ENCODE peak calls at places on chromosomes 7 and 10, in nine cellular contexts. V is IMR-90, W is endothelial cell of umbilical vein, U is PC-3, Q is cardiac muscle cell, N is body of pancreas, Y is A673, H is heart left ventricle, P is uterus. O is an unnamed sample.

GRCh38 chr10:93336110-93336509 is 146.0 kb downstream of the MYOF start:
- DNase-seq in V (no peak), W (no peak), U (no peak), Q (no peak), N (no peak), Y (no peak), H (no peak), P (no peak), O (no peak)

GRCh38 chr10:60901561-60902235 is 42.3 kb downstream of the RHOBTB1 start:
- DNase-seq in V (no peak), W (peak; percentile 59), U (no peak), Q (no peak), N (no peak), Y (peak; percentile 11), H (peak; percentile 91), P (no peak), O (no peak)

GRCh38 chr10:108421256-108421655 is 1256.8 kb upstream of the SORCS1 start:
- DNase-seq in V (no peak), W (no peak), U (no peak), Q (peak; percentile 3), N (peak; percentile 3), Y (peak; percentile 38), H (no peak), P (no peak), O (no peak)

GRCh38 chr7:142542938-142543337 is 206.3 kb upstream of the PRSS1 start:
- DNase-seq in V (peak; percentile 81), W (no peak), U (no peak), Q (peak; percentile 48), N (no peak), Y (no peak), H (no peak), P (no peak), O (no peak)

GRCh38 chr7:132270517-132270916 is 305.8 kb downstream of the PLXNA4 start:
- DNase-seq in V (peak; percentile 12), W (peak; percentile 28), U (peak; percentile 47), Q (peak; percentile 37), N (no peak), Y (peak; percentile 25), H (no peak), P (no peak), O (no peak)

GRCh38 chr7:18727094-18727870 is 231.7 kb downstream of the HDAC9 start:
- DNase-seq in V (peak; percentile 3), W (peak; percentile 29), U (peak; percentile 27), Q (peak; percentile 50), N (no peak), Y (no peak), H (no peak), P (no peak), O (no peak)

GRCh38 chr10:116207180-116207579 is 65.8 kb downstream of the GFRA1 start:
- DNase-seq in V (no peak), W (no peak), U (no peak), Q (no peak), N (no peak), Y (no peak), H (no peak), P (no peak), O (no peak)

GRCh38 chr10:131891929-131892816 is 8.6 kb upstream of the PPP2R2D start:
- DNase-seq in V (no peak), W (no peak), U (no peak), Q (no peak), N (no peak), Y (no peak), H (no peak), P (no peak), O (peak; percentile 48)

GRCh38 chr7:108570146-108570755 is 577 bp downstream of the DNAJB9 start:
- DNase-seq in V (peak; percentile 40), W (peak; percentile 69), U (peak; percentile 46), Q (peak; percentile 47), N (peak; percentile 75), Y (peak; percentile 37), H (peak; percentile 36), P (peak; percentile 29), O (peak; percentile 74)

GRCh38 chr10:69202332-69202731 is 17.8 kb upstream of the HKDC1 start:
- DNase-seq in V (peak; percentile 73), W (no peak), U (no peak), Q (peak; percentile 63), N (no peak), Y (no peak), H (no peak), P (no peak), O (no peak)

GRCh38 chr10:72913287-72913686 is 19.7 kb downstream of the OIT3 start:
- DNase-seq in V (no peak), W (no peak), U (no peak), Q (no peak), N (no peak), Y (no peak), H (no peak), P (no peak), O (peak; percentile 54)

GRCh38 chr7:861222-861621 is 15.1 kb upstream of the GET4 start:
- DNase-seq in V (no peak), W (no peak), U (no peak), Q (no peak), N (no peak), Y (no peak), H (no peak), P (no peak), O (no peak)
- H3K36me3 ChIP-seq in V (peaks cover 69% of the 10 kb centered on the region), W (peaks cover 9% of the 10 kb centered on the region), U (peaks cover 42% of the 10 kb centered on the region), Q (peaks cover 70% of the 10 kb centered on the region), N (peaks cover 31% of the 10 kb centered on the region), Y (peaks cover 78% of the 10 kb centered on the region), H (peaks cover 91% of the 10 kb centered on the region), P (no peaks in the 10 kb centered on the region), O (peaks cover 78% of the 10 kb centered on the region)

GRCh38 chr7:117665393-117665792 is 185.6 kb downstream of the CFTR start:
- DNase-seq in V (peak; percentile 26), W (no peak), U (no peak), Q (no peak), N (no peak), Y (no peak), H (no peak), P (no peak), O (no peak)
- TF ChIP-seq CTCF in V (no peak), W (no peak), U (no peak), Q (no peak), N (no peak), Y (no peak), H (no peak), P (no peak), O (no peak)

GRCh38 chr10:122020202-122020601 is 31.2 kb downstream of the TACC2 start:
- DNase-seq in V (no peak), W (no peak), U (no peak), Q (no peak), N (no peak), Y (no peak), H (no peak), P (no peak), O (no peak)

GRCh38 chr10:122022276-122022675 is 33.3 kb downstream of the TACC2 start:
- DNase-seq in V (no peak), W (no peak), U (no peak), Q (no peak), N (no peak), Y (no peak), H (no peak), P (no peak), O (no peak)

GRCh38 chr10:122021421-122021820 is 32.5 kb downstream of the TACC2 start:
- DNase-seq in V (peak; percentile 33), W (no peak), U (peak; percentile 45), Q (peak; percentile 56), N (peak; percentile 45), Y (no peak), H (no peak), P (no peak), O (no peak)

GRCh38 chr10:122019414-122019975 is 30.5 kb downstream of the TACC2 start:
- DNase-seq in V (no peak), W (no peak), U (peak; percentile 60), Q (no peak), N (peak; percentile 78), Y (no peak), H (no peak), P (no peak), O (peak; percentile 71)

DNA sequence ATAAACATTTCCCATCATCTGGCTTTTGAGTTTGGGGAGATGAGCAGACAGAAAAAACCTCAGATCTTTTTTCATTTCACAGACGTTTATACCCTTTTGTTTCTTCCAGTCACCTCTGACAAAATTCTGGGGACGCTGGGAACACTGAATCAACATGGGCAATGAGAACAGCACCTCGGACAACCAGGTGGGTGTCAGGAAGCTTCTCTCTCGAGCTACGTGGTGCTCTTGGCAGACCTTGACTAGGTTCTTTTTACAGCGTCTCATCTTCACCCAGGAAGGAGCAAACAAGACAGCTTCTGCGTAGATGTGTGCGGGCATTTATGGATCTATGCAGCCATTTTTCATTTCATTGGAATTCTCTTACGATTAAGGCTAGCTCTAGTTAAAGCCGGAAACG is 32.9 kb downstream of the TACC2 start:
- DNase-seq in V (no peak), W (no peak), U (no peak), Q (no peak), N (no peak), Y (no peak), H (no peak), P (no peak), O (no peak)
- H3K4me1 ChIP-seq in V (no peaks in the 10 kb centered on the region), W (no peaks in the 10 kb centered on the region), U (peaks cover 26% of the 10 kb centered on the region), Q (no peaks in the 10 kb centered on the region), N (peaks cover 36% of the 10 kb centered on the region), Y (no peaks in the 10 kb centered on the region), H (no peaks in the 10 kb centered on the region), P (no peaks in the 10 kb centered on the region), O (peaks cover 10% of the 10 kb centered on the region)

GRCh38 chr10:7766241-7766640 is 21.6 kb downstream of the KIN start:
- DNase-seq in V (no peak), W (no peak), U (no peak), Q (no peak), N (no peak), Y (no peak), H (no peak), P (no peak), O (no peak)
- H3K36me3 ChIP-seq in V (peaks cover 32% of the 10 kb centered on the region), W (peaks cover 17% of the 10 kb centered on the region), U (no peaks in the 10 kb centered on the region), Q (peaks cover 62% of the 10 kb centered on the region), N (peaks cover 31% of the 10 kb centered on the region), Y (peaks cover 49% of the 10 kb centered on the region), H (peaks cover 81% of the 10 kb centered on the region), P (no peaks in the 10 kb centered on the region), O (peaks cover 71% of the 10 kb centered on the region)

DNA sequence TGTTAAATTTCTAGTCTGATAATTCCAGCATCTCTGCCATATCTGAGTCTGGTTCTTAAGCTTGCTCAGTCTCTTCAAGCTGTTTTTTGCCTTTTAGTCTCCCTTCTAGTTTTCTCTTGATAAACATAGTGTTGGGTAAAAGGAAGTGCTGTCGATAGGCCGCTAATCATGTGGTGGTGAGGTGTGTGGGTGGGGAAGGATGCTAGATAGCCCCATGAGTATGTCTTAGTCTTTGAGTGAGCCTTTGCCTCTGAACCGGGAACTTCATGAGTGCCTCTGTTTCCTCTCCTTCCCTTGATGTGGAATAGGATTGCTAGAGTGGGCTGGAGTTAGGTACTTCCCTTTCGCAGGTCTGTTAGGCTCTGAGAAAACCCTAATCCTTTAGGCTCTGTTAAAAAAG is 441.8 kb downstream of the INHBA start:
- DNase-seq in V (no peak), W (no peak), U (no peak), Q (no peak), N (no peak), Y (no peak), H (no peak), P (no peak), O (no peak)
- TF ChIP-seq CTCF in V (no peak), W (no peak), U (no peak), Q (no peak), N (no peak), Y (no peak), H (no peak), P (no peak), O (no peak)

GRCh38 chr10:119670717-119671116 is 19.5 kb downstream of the BAG3 start:
- DNase-seq in V (peak; percentile 65), W (no peak), U (peak; percentile 58), Q (no peak), N (no peak), Y (no peak), H (no peak), P (no peak), O (no peak)
- H3K4me1 ChIP-seq in V (peaks cover 31% of the 10 kb centered on the region), W (peaks cover 9% of the 10 kb centered on the region), U (peaks cover 76% of the 10 kb centered on the region), Q (peaks cover 38% of the 10 kb centered on the region), N (peaks cover 38% of the 10 kb centered on the region), Y (peaks cover 35% of the 10 kb centered on the region), H (peaks cover 5% of the 10 kb centered on the region), P (no peaks in the 10 kb centered on the region), O (peaks cover 14% of the 10 kb centered on the region)

O was measured in endodermal cell.